ENCODE peak calls at places on chromosomes 3 and 15, in seven cellular contexts. M is retina; X is activated naive CD4-positive, alpha-beta T cell; P is activated CD8-positive, alpha-beta memory T cell treated with anti-CD3 and anti-CD28 coated beads for 1 hour; F is skeletal muscle cell; W is H9; S is stimulated activated CD8-positive, alpha-beta memory T cell treated with anti-CD3 and anti-CD28 coated beads, Interleukin-15, amount 100 ng/mL, for 24 hours. I is an unnamed sample.

GRCh38 chr3:45154641-45155147 is 8.5 kb upstream of the CDCP1 start:
- DNase-seq in M (no peak), X (no peak), P (no peak), F (no peak), W (no peak), S (no peak), I (no peak)

GRCh38 chr3:901953-902778 is 190.7 kb upstream of the CNTN6 start:
- DNase-seq in M (no peak), X (no peak), P (no peak), F (no peak), W (no peak), S (no peak), I (no peak)

GRCh38 chr15:79901958-79902357 is 5.1 kb upstream of the MTHFS start:
- DNase-seq in M (no peak), X (no peak), P (no peak), F (no peak), W (no peak), S (no peak), I (no peak)

GRCh38 chr3:48524970-48525369 is 21.0 kb upstream of the SHISA5 start:
- DNase-seq in M (no peak), X (no peak), P (no peak), F (no peak), W (no peak), S (no peak), I (no peak)

GRCh38 chr3:182954553-182954952 is 25.8 kb downstream of the DCUN1D1 start:
- DNase-seq in M (no peak), X (no peak), P (no peak), F (no peak), W (no peak), S (no peak), I (no peak)

GRCh38 chr3:94515983-94516382 is 453.1 kb downstream of the NSUN3 start:
- DNase-seq in M (no peak), X (no peak), P (no peak), F (no peak), W (no peak), S (no peak), I (no peak)

GRCh38 chr3:143222981-143223380 is 103.4 kb downstream of the CHST2 start:
- DNase-seq in M (no peak), X (no peak), P (no peak), F (no peak), W (no peak), S (no peak), I (no peak)

GRCh38 chr15:91216000-91216399 is 115.9 kb downstream of the SV2B start:
- DNase-seq in M (no peak), X (no peak), P (no peak), F (no peak), W (no peak), S (no peak), I (no peak)

GRCh38 chr15:40891810-40892448 is 2.3 kb upstream of the VPS18 start:
- DNase-seq in M (peak; percentile 61), X (no peak), P (no peak), F (no peak), W (peak; percentile 63), S (no peak), I (no peak)

GRCh38 chr3:34886443-34886842 is 752.9 kb upstream of the ARPP21 start:
- DNase-seq in M (no peak), X (no peak), P (no peak), F (no peak), W (no peak), S (no peak), I (no peak)

GRCh38 chr15:48823237-48823636 is 12.4 kb upstream of the CEP152 start:
- DNase-seq in M (no peak), X (no peak), P (no peak), F (no peak), W (peak; percentile 68), S (no peak), I (no peak)

GRCh38 chr3:196406806-196407470 is 25.3 kb downstream of the UBXN7 start:
- DNase-seq in M (no peak), X (no peak), P (no peak), F (no peak), W (no peak), S (no peak), I (no peak)

GRCh38 chr3:139112230-139112558 is 67.5 kb upstream of the PRR23C start:
- DNase-seq in M (no peak), X (no peak), P (no peak), F (no peak), W (no peak), S (no peak), I (no peak)

GRCh38 chr3:43155464-43156121 is 49.7 kb upstream of the POMGNT2 start:
- DNase-seq in M (peak; percentile 68), X (no peak), P (no peak), F (peak; percentile 53), W (peak; percentile 79), S (no peak), I (no peak)

I was measured in natural killer cell.